ENCODE peak calls at places on chromosomes 7 and 10, in eight cellular contexts. Z is tibial artery, E is body of pancreas, P is A549, Y is right lobe of liver, U is mesendoderm, W is esophagus squamous epithelium, O is thoracic aorta. L is an unnamed sample.
A peak's percentile ranks its signal among the peaks of the same experiment; 100 is the strongest.

GRCh38 chr10:127942811-127943210 is 35.9 kb downstream of the PTPRE start:
- DNase-seq in Z (no peak), E (no peak), P (no peak), Y (no peak), U (no peak), W (no peak), O (no peak), L (no peak)

GRCh38 chr7:13878154-13878553 is 111.3 kb downstream of the ETV1 start:
- DNase-seq in Z (no peak), E (no peak), P (no peak), Y (no peak), U (no peak), W (no peak), O (no peak), L (no peak)

GRCh38 chr7:139494835-139495568 is 11.5 kb upstream of the KLRG2 start:
- DNase-seq in Z (no peak), E (no peak), P (no peak), Y (no peak), U (no peak), W (no peak), O (no peak), L (no peak)

GRCh38 chr7:149817301-149817771 is 20.8 kb upstream of the ZNF862 start:
- DNase-seq in Z (no peak), E (no peak), P (no peak), Y (peak; percentile 46), U (no peak), W (no peak), O (no peak), L (no peak)

GRCh38 chr7:103640031-103640779 is 194.2 kb upstream of the SLC26A5 start:
- DNase-seq in Z (no peak), E (no peak), P (no peak), Y (no peak), U (no peak), W (no peak), O (no peak), L (no peak)

GRCh38 chr10:78212134-78212785 is 178.6 kb downstream of the RPS24 start:
- DNase-seq in Z (no peak), E (no peak), P (no peak), Y (no peak), U (no peak), W (no peak), O (no peak), L (no peak)

GRCh38 chr7:87735360-87735759 is 107.2 kb downstream of the RUNDC3B start:
- DNase-seq in Z (no peak), E (no peak), P (no peak), Y (no peak), U (no peak), W (no peak), O (no peak), L (no peak)

GRCh38 chr10:110052911-110053310 is 45.1 kb downstream of the ADD3 start:
- DNase-seq in Z (no peak), E (no peak), P (no peak), Y (no peak), U (no peak), W (no peak), O (no peak), L (no peak)

GRCh38 chr10:79149662-79150443 is 81.1 kb downstream of the ZMIZ1 start:
- DNase-seq in Z (peak; percentile 85), E (peak; percentile 77), P (peak; percentile 97), Y (peak; percentile 96), U (peak; percentile 72), W (peak; percentile 39), O (no peak), L (peak; percentile 96)

GRCh38 chr7:71286336-71286735 is 154.4 kb downstream of the GALNT17 start:
- DNase-seq in Z (peak; percentile 27), E (no peak), P (no peak), Y (no peak), U (no peak), W (no peak), O (no peak), L (no peak)

GRCh38 chr7:20598479-20599419 is 16.7 kb upstream of the ABCB5 start:
- DNase-seq in Z (no peak), E (no peak), P (peak; percentile 71), Y (no peak), U (peak; percentile 73), W (no peak), O (no peak), L (no peak)

GRCh38 chr10:2915412-2915811 is 151.9 kb upstream of the PFKP start:
- DNase-seq in Z (no peak), E (no peak), P (no peak), Y (no peak), U (no peak), W (no peak), O (no peak), L (no peak)

DNA sequence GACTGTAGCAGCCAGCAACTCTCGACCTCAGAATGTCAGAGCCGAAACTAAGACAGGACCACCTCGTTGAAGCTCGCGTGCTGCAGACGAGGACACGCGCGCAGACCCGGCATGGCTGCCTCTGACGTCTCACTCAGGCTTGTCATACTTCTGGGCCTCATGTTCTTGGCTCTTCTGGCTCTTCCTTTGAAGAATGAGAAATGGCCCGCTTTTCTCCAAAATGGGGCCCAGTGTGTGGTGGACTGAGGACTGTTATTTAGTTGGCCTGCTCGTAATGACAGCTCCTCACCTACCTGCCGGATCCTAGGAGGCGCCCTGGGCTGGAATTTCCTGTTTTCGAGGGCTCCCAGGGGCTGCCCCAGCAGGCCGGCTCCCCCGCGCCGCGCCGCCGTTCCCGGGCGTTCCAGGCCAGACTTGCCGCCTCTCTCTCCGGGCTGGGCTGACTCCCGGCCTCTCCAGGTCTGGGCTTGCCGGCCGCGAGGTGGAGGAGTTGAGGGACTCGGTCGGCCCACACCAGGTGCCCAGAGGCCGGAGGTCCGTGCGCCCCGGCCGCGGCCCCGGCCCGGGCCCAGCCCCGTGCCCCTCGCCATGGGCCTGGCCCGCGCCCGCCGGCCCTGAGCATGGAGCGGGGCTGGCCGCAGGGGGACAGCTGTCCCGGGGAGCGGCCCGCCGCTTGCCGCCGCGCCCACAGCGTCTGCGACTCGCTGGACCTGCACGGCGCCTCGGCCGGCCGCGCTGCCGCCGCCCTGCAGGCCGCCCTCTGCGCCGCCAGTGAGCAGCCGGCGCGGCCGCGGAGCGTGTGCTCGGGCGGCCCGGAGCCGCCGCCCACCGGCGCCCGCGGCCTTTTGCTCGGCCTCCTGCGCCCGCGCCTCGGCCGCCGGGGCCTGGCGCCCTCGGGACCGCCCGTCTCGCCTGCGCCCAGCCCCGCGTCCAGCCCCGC is 28.1 kb downstream of the AGAP3 start:
- DNase-seq in Z (no peak), E (peak; percentile 43), P (no peak), Y (no peak), U (peak; percentile 76), W (no peak), O (no peak), L (no peak)
- H3K4me3 ChIP-seq in Z (peak overlapping the region; percentile 30), E (no peak overlapping the region), P (no peak overlapping the region), Y (no peak overlapping the region), U (no peak overlapping the region), W (peak overlapping the region; percentile 63), O (no peak overlapping the region), L (peak overlapping the region; percentile 52)

GRCh38 chr7:1947586-1948217 is 277.6 kb downstream of the ELFN1 start:
- DNase-seq in Z (no peak), E (no peak), P (no peak), Y (peak; percentile 41), U (no peak), W (no peak), O (no peak), L (peak; percentile 55)
- H3K4me1 ChIP-seq in Z (no peaks in the 10 kb centered on the region), E (no peaks in the 10 kb centered on the region), P (no peaks in the 10 kb centered on the region), Y (no peaks in the 10 kb centered on the region), U (peaks cover 3% of the 10 kb centered on the region), W (no peaks in the 10 kb centered on the region), O (no peaks in the 10 kb centered on the region), L (no peaks in the 10 kb centered on the region)

GRCh38 chr7:55019691-55020480 is 1.1 kb downstream of the EGFR start:
- DNase-seq in Z (no peak), E (peak; percentile 53), P (no peak), Y (peak; percentile 64), U (peak; percentile 37), W (no peak), O (no peak), L (no peak)

GRCh38 chr7:55021053-55021452 is 2.2 kb downstream of the EGFR start:
- DNase-seq in Z (no peak), E (no peak), P (no peak), Y (no peak), U (no peak), W (no peak), O (no peak), L (no peak)

GRCh38 chr7:55021951-55022617 is 3.3 kb downstream of the EGFR start:
- DNase-seq in Z (no peak), E (no peak), P (no peak), Y (no peak), U (no peak), W (no peak), O (no peak), L (no peak)

GRCh38 chr7:55019329-55019690 is 493 bp downstream of the EGFR start:
- DNase-seq in Z (peak; percentile 76), E (peak; percentile 85), P (no peak), Y (peak; percentile 71), U (peak; percentile 43), W (no peak), O (no peak), L (no peak)

GRCh38 chr7:55020481-55020871 is 1.7 kb downstream of the EGFR start:
- DNase-seq in Z (peak; percentile 47), E (peak; percentile 79), P (peak; percentile 57), Y (peak; percentile 80), U (no peak), W (no peak), O (no peak), L (peak; percentile 86)
- H3K4me3 ChIP-seq in Z (peak overlapping the region; percentile 73), E (peak overlapping the region; percentile 50), P (peak overlapping the region; percentile 95), Y (peak overlapping the region; percentile 82), U (no peak overlapping the region), W (peak overlapping the region; percentile 92), O (peak overlapping the region; percentile 86), L (peak overlapping the region; percentile 95)

DNA sequence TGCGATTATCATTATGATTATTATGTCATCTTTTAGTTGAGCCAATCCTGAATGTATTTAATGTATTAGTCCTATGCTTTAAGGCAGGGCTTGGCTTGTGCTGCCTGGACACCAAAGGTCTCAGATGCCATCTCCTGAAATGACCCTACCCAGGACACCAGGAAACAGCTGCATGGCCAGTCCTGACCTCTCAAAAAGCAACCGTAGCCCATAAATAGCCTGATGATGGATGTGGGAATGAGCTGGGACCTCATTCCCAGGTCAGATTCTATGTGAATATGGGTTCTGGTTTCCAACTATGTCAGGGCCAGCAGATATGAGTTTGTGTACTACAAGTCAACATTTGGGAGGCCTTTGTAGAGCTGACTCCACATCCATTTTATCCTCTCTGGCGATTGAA is 438.4 kb downstream of the NRG3 start:
- DNase-seq in Z (no peak), E (no peak), P (no peak), Y (no peak), U (no peak), W (no peak), O (no peak), L (no peak)
- H3K4me1 ChIP-seq in Z (no peaks in the 10 kb centered on the region), E (no peaks in the 10 kb centered on the region), P (no peaks in the 10 kb centered on the region), Y (no peaks in the 10 kb centered on the region), U (peaks cover 4% of the 10 kb centered on the region), W (no peaks in the 10 kb centered on the region), O (no peaks in the 10 kb centered on the region), L (no peaks in the 10 kb centered on the region)

DNA sequence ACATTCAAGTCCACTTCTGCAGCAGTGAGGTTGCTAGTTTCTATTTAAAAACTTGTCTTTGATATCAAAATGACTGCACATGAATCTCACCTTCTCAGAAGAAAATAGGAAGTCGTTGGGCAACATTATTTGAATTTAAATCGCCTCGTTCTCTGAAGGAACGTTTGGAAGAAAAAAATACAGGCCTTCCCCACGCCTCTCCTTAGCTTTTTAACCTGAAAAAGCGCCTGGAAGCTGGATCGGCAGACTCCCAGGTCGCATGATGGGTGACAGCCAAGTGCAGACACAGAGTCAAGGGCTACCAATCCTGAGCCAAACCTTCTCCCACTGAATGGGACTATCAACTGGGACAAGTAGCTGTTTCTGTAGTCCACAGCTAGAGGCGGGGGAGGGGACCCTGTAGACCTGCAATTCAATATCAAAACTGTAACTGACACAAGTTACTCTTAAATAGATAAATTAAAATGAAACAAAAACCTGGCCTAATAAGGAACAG is 2.2 kb downstream of the FAM53B start:
- DNase-seq in Z (no peak), E (no peak), P (no peak), Y (no peak), U (peak; percentile 47), W (no peak), O (no peak), L (no peak)
- H3K4me3 ChIP-seq in Z (peak overlapping the region; percentile 65), E (no peak overlapping the region), P (no peak overlapping the region), Y (peak overlapping the region; percentile 64), U (no peak overlapping the region), W (peak overlapping the region; percentile 78), O (peak overlapping the region; percentile 86), L (no peak overlapping the region)